ENCODE peak calls at places on chromosomes 5 and 9, in five cellular contexts. Y, Q, H, Z and B are unnamed samples.

GRCh38 chr9:77951369-77951768 is 80.2 kb downstream of the GNAQ start:
- DNase-seq in Q (no peak), Z (no peak), Y (no peak), H (peak), B (no peak)

GRCh38 chr5:156532921-156533320 is 206.0 kb downstream of the SGCD start:
- DNase-seq in H (no peak), Z (no peak), Y (no peak), Q (no peak), B (no peak)

GRCh38 chr9:85521331-85522197 is 220.2 kb downstream of the AGTPBP1 start:
- DNase-seq in Y (no peak), Z (peak), Q (no peak), H (no peak), B (no peak)

GRCh38 chr9:90974643-90975245 is 173.1 kb downstream of the SYK start:
- DNase-seq in Z (no peak), Y (no peak), Q (no peak), H (no peak), B (no peak)

GRCh38 chr9:79000218-79001002 is 571.4 kb upstream of the TLE4 start:
- DNase-seq in H (no peak), Q (no peak), Y (no peak), Z (no peak), B (no peak)

GRCh38 chr5:32136342-32136741 is 37.8 kb downstream of the GOLPH3 start:
- DNase-seq in Q (no peak), H (no peak), Z (no peak), Y (no peak), B (no peak)

GRCh38 chr9:549425-549997 is 292.0 kb upstream of the DMRT1 start:
- DNase-seq in Q (no peak), Y (no peak), H (no peak), Z (no peak), B (no peak)

GRCh38 chr5:37005946-37006540 is 129.5 kb downstream of the NIPBL start:
- DNase-seq in Z (peak), Q (no peak), H (peak), Y (no peak), B (no peak)

GRCh38 chr9:34403554-34404380 is 27.1 kb upstream of the MYORG start:
- DNase-seq in Z (peak), Q (peak), H (peak), Y (peak), B (peak)

GRCh38 chr9:89678394-89679005 is 73.7 kb downstream of the GADD45G start:
- DNase-seq in Y (no peak), Q (no peak), H (no peak), Z (no peak), B (no peak)

GRCh38 chr9:126630458-126631237 is 16.9 kb downstream of the LMX1B start:
- DNase-seq in Y (peak), Q (no peak), H (peak), Z (no peak), B (no peak)

GRCh38 chr9:129609486-129610192 is 11.3 kb downstream of the C9orf50 start:
- DNase-seq in Q (no peak), Y (peak), Z (no peak), H (no peak), B (no peak)

GRCh38 chr9:116491219-116491618 is 195.9 kb upstream of the TRIM32 start:
- DNase-seq in Q (no peak), Y (no peak), H (no peak), Z (peak), B (no peak)

GRCh38 chr5:1549631-1550030 is 25.9 kb upstream of the LPCAT1 start:
- DNase-seq in H (no peak), Z (no peak), Q (no peak), Y (no peak), B (no peak)

GRCh38 chr9:137679249-137679648 is 60.4 kb downstream of the EHMT1 start:
- DNase-seq in H (no peak), Q (no peak), Y (peak), Z (no peak), B (no peak)

GRCh38 chr5:172251419-172251818 is 32.1 kb downstream of the UBTD2 start:
- DNase-seq in Q (no peak), Y (no peak), Z (no peak), H (no peak), B (no peak)

GRCh38 chr9:111925784-111926183 is 29.2 kb downstream of the UGCG start:
- DNase-seq in Y (no peak), H (no peak), Z (peak), Q (no peak), B (no peak)

GRCh38 chr9:111926421-111926875 is 29.8 kb downstream of the UGCG start:
- DNase-seq in Z (peak), Y (no peak), Q (no peak), H (no peak), B (peak)

GRCh38 chr9:111922324-111923013 is 25.9 kb downstream of the UGCG start:
- DNase-seq in Y (no peak), H (no peak), Q (no peak), Z (no peak), B (no peak)

GRCh38 chr9:111924281-111924680 is 27.7 kb downstream of the UGCG start:
- DNase-seq in Z (no peak), H (peak), Q (no peak), Y (no peak), B (no peak)

GRCh38 chr9:111925017-111925770 is 28.6 kb downstream of the UGCG start:
- DNase-seq in Q (no peak), Y (no peak), Z (peak), H (no peak), B (no peak)
- H3K27ac ChIP-seq in Q (peak), Y (no peak), Z (peak), H (no peak), B (no peak)

GRCh38 chr5:180153991-180154390 is 55.0 kb downstream of the RASGEF1C start:
- DNase-seq in Z (no peak), Q (no peak), Y (no peak), H (no peak), B (no peak)

GRCh38 chr5:180154821-180155220 is 54.2 kb downstream of the RASGEF1C start:
- DNase-seq in Z (no peak), H (no peak), Y (no peak), Q (no peak), B (peak)

GRCh38 chr5:180153099-180153498 is 55.9 kb downstream of the RASGEF1C start:
- DNase-seq in Y (no peak), Q (no peak), Z (no peak), H (no peak), B (no peak)

GRCh38 chr5:180156141-180156540 is 52.9 kb downstream of the RASGEF1C start:
- DNase-seq in Z (no peak), H (no peak), Y (peak), Q (no peak), B (peak)

DNA sequence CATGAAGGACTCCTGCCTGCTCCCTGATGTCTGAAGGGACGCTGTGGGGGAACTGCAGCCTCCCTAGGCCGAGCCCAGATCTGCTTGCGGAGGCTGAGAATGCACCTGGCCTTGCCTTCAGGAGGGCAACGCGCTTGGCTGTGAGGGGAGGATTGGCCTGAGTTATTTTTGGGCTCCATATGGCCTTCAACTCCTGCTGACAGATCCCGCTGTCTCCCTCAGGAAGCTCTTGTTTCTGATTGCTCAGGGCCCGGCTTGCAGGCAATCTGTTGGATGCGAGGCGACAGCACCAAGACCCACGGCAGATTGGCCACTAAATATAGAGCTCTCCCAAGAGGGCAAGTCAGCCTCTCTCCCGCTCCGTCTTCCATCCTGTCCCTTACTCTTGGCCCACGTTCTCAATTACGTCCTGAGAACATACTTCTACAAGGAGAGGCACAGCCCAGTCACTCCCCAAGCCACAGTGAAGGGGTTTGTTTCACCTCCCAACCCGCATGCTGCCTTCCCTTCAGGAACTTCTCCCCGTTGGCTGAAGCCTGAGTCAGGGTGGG is 53.6 kb downstream of the RASGEF1C start:
- DNase-seq in Z (no peak), Y (no peak), H (no peak), Q (no peak), B (no peak)
- H3K4me3 ChIP-seq in Z (no peak), Y (no peak), H (no peak), Q (no peak), B (no peak)

DNA sequence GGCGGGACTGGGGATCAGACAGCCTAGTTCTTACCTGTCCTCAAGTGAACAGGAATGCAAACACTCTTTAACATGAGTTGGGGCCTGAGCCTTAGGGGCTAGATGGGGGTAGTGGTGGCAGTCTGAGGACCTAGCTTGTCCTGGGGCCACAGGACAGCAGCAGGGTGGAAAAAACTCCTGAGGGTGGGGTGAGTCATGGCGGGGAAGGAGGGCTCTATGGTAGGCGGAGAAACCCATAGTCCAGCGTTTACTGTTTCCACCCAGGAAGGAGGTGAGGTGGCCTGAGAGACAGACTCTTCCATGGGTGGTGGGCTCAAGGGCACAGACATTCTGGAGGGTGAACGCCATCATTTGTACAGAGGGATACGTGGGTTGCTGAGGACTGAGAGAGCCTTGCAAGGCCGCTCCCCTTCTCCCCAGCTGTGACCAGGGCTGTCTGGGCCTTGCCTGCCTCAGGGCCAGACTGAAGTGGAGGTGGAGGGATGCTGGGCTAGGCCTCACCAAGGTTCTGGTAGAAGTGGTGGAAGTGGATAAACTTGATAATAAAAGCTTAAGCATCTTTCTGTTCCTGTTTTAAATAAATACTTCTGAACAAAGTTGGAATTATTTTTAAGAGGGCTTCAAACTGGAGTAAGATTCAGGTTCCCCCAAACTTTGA is 1.1 kb upstream of the TSPAN17 start:
- DNase-seq in H (no peak), Y (no peak), Q (no peak), Z (no peak), B (no peak)
- H3K27ac ChIP-seq in H (no peak), Y (no peak), Q (peak), Z (no peak), B (no peak)

GRCh38 chr9:28177142-28177541 is 603.9 kb upstream of the C9orf72 start:
- DNase-seq in Y (no peak), H (no peak), Q (no peak), Z (no peak), B (no peak)

GRCh38 chr9:28179893-28180292 is 606.6 kb upstream of the C9orf72 start:
- DNase-seq in Z (no peak), Y (no peak), Q (no peak), H (no peak), B (no peak)

DNA sequence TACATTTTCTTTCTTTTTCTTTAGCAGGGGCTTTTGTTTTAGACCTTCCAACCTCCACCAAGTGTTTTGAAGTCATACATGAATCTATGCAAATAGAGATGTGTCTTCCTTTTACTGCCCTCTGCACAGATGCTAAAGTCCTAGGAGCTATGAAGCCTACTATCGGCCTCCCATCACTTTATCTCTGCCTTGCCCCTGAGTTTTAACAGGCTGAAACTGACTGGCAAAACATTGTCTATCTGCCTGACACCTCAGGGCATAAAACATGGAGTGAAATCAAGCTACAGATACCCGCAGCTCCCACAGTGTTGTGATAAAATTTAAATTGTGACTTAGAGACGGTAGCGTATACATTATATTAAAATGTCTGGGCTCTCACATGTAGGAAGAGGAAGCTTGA is 604.6 kb upstream of the C9orf72 start:
- DNase-seq in Y (no peak), Z (no peak), H (no peak), Q (no peak), B (no peak)
- H3K4me3 ChIP-seq in Y (no peak), Z (no peak), H (no peak), Q (no peak), B (no peak)

GRCh38 chr9:92608221-92609141 is 61.5 kb downstream of the IPPK start:
- DNase-seq in Q (no peak), Y (no peak), Z (no peak), H (no peak), B (no peak)
- H3K27ac ChIP-seq in Q (no peak), Y (peak), Z (no peak), H (no peak), B (peak)